ENCODE peak calls at places on chromosomes 7 and 10, in seven cellular contexts. M is GM12865, T is lower lobe of right lung, S is heart left ventricle, B is kidney, D is B cell, Y is heart right ventricle. I is an unnamed sample.

GRCh38 chr7:38374507-38374906 is 101.1 kb upstream of the TARP start:
- DNase-seq in B (no peak), Y (no peak), T (no peak), S (no peak), D (peak), M (peak), I (no peak)

GRCh38 chr7:149662591-149663095 is 110.7 kb downstream of the ZNF467 start:
- DNase-seq in M (peak), Y (peak), T (peak), B (no peak), S (peak), D (peak), I (peak)

GRCh38 chr10:48506147-48506917 is 98.5 kb downstream of the ARHGAP22 start:
- DNase-seq in D (no peak), S (peak), M (peak), T (no peak), Y (no peak), B (no peak), I (no peak)

GRCh38 chr7:131238260-131238940 is 89.3 kb upstream of the MKLN1 start:
- DNase-seq in S (no peak), B (no peak), M (no peak), Y (no peak), D (no peak), T (no peak), I (no peak)

GRCh38 chr10:121828045-121828444 is 99.8 kb downstream of the ATE1 start:
- DNase-seq in B (no peak), S (no peak), D (no peak), Y (no peak), T (no peak), M (no peak), I (no peak)

GRCh38 chr10:70699659-70700174 is 27.4 kb downstream of the ADAMTS14 start:
- DNase-seq in T (no peak), D (no peak), S (no peak), Y (no peak), B (no peak), M (peak), I (no peak)

GRCh38 chr10:31769564-31769963 is 159.1 kb downstream of the ARHGAP12 start:
- DNase-seq in B (no peak), Y (no peak), D (no peak), S (no peak), M (no peak), T (no peak), I (no peak)

GRCh38 chr10:94129393-94130130 is 135.8 kb downstream of the PLCE1 start:
- DNase-seq in B (no peak), T (no peak), D (no peak), S (peak), M (no peak), Y (no peak), I (no peak)

GRCh38 chr7:38306136-38306535 is 32.7 kb upstream of the TARP start:
- DNase-seq in S (no peak), M (no peak), T (no peak), D (no peak), B (no peak), Y (no peak), I (no peak)

GRCh38 chr10:76901701-76902100 is 735.9 kb downstream of the KCNMA1 start:
- DNase-seq in S (no peak), B (no peak), T (no peak), Y (no peak), M (no peak), D (no peak), I (no peak)

GRCh38 chr10:43075612-43076003 is 1.3 kb upstream of the RET start:
- DNase-seq in S (peak), B (peak), T (no peak), D (no peak), Y (no peak), M (no peak), I (no peak)

GRCh38 chr10:116080553-116080952 is 192.5 kb downstream of the GFRA1 start:
- DNase-seq in M (no peak), D (no peak), Y (no peak), B (no peak), S (no peak), T (no peak), I (no peak)

GRCh38 chr7:47253650-47254080 is 328.2 kb downstream of the TNS3 start:
- DNase-seq in M (no peak), B (peak), S (peak), Y (peak), D (no peak), T (no peak), I (no peak)

GRCh38 chr10:80485410-80486135 is 31.5 kb downstream of the TSPAN14 start:
- DNase-seq in T (no peak), Y (no peak), D (no peak), M (no peak), B (no peak), S (no peak), I (peak)

DNA sequence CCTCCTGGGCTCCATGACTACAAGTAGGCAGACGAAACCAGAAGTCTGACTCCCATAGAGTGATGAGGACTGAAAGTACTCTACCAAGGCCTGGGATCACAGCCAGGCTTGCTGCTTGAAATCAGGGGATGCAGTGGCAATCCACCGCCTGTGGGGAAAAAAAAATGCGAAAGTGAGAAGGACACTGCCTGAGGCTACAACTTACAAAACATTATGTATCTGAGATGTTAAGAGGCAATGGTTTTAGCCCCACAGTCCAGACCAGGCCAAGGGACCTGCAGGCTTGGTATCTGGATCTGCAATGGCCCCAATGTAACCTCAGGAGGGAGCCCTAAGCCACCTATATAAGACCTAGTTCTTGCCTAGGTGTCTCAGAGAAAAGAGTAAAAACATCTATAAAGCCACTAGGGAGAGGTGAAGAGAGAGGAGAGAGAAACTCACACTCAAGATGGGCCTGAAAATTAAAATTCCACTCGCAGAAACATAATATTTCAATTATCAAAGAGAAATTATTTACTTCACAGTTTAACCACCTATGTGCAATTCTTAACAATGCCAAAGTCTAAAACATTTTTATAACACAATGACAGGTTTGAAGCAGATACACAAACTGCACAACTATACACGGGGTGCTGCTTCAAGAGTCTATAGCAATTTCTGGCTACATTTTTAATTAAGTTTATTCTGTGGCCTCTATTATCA is 13.9 kb downstream of the DNAJC1 start:
- DNase-seq in Y (peak), D (no peak), T (peak), B (peak), S (peak), M (peak), I (peak)
- TF ChIP-seq CTCF in Y (peak), D (peak), T (peak), B (peak), S (peak), M (peak), I (peak)

GRCh38 chr7:33091641-33092191 is 17.5 kb downstream of the RP9 start:
- DNase-seq in M (no peak), Y (no peak), B (no peak), D (no peak), T (no peak), S (no peak), I (no peak)
- TF ChIP-seq CTCF in M (no peak), Y (no peak), B (no peak), D (no peak), T (no peak), S (no peak), I (no peak)

DNA sequence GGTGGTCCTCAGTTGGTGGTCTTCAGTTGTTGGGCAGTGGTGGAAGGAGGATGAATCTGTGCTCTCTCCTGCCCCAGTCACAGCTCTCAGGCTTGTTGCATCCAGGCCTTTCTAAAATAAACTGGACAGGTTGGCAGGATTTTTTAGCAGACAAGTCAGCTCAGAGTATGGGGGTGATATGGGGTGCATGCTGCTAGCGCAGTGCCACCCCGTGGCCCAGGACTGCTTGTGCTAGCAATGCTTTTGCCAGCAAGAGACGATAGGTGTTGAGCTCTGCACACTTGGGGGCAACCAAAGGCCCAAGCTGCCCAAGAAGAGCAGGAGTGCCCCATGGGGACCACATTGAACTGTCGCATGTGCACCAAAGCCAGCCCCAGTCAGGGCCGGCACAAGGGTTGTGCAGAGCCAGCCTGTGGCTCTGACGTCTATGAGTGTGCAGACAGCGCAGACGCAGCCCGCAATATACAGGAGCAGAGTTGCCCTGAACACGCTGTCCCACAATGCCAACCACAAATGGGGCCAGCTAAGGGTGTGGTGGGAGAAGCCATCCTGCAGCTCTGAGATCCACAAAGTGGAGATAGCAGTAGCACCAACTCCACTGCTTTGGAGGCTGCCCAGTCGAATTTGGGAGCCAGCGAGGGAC is 49.8 kb upstream of the PDSS1 start:
- DNase-seq in T (no peak), M (peak), S (no peak), D (no peak), Y (no peak), B (no peak), I (no peak)
- TF ChIP-seq CTCF in T (no peak), M (peak), S (no peak), D (no peak), Y (no peak), B (no peak), I (no peak)

DNA sequence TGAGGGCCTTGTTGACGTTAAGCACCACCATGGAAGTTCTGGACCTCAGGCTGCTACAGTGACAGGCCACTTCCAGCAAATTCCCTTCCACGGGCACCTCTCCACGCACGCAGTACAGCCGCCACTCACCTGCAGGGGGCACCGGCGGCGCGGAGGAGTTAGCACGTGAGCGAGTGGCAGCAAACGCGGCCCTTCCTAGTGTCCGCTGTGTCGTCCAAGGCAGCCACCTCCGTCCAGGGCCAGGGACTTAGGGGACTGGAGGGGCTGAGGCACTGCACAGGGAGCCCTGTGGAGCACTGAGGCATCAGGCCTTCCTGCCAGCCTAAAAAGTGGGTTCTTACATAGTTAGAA is 164.4 kb downstream of the SVIL start:
- DNase-seq in Y (peak), B (no peak), D (no peak), S (no peak), M (no peak), T (no peak), I (no peak)
- TF ChIP-seq CTCF in Y (no peak), B (peak), D (no peak), S (peak), M (peak), T (no peak), I (peak)

GRCh38 chr10:132036887-132037675 is 28.7 kb upstream of the JAKMIP3 start:
- DNase-seq in S (peak), T (no peak), M (no peak), B (peak), D (no peak), Y (peak), I (no peak)
- TF ChIP-seq CTCF in S (peak), T (no peak), M (no peak), B (no peak), D (no peak), Y (no peak), I (no peak)

DNA sequence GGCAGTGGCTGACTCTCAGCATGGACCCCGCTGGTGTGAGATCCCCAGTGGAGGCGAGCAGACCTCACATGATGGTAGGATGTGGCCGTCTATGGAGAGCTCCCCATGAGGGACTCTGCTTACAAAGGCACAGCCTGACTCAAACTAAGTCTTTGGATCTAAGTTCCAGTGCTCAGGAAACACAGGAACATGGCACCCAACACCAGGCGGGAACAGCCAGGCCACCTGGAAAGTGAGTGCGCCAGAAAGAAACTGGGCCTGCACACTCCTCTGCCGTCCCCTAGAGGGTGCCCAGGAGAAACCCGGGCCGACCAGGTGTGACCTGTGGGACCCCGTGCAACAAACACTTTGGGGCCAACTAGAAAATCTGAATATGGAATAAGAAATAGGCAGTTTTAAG is 10.0 kb downstream of the PITRM1 start:
- DNase-seq in S (no peak), Y (no peak), B (no peak), T (no peak), D (no peak), M (no peak), I (no peak)
- TF ChIP-seq CTCF in S (no peak), Y (no peak), B (no peak), T (no peak), D (no peak), M (no peak), I (no peak)

GRCh38 chr10:125689955-125690569 is 7.1 kb upstream of the TEX36 start:
- DNase-seq in M (no peak), B (no peak), S (no peak), T (no peak), Y (no peak), D (no peak), I (no peak)
- TF ChIP-seq CTCF in M (no peak), B (no peak), S (no peak), T (no peak), Y (no peak), D (no peak), I (no peak)

GRCh38 chr10:61192042-61192441 is 248.1 kb upstream of the RHOBTB1 start:
- DNase-seq in B (no peak), S (no peak), T (no peak), Y (no peak), M (no peak), D (no peak), I (no peak)
- TF ChIP-seq CTCF in B (no peak), S (no peak), T (no peak), Y (no peak), M (no peak), D (no peak), I (no peak)